ENCODE peak calls at places on chromosomes 13 and 19, in five cellular contexts. Q is A549; Z is lung microvascular endothelial cell; E is naive thymus-derived CD8-positive, alpha-beta T cell; C is posterior cingulate gyrus. W is an unnamed sample.

GRCh38 chr13:59409211-59409610 is 754.5 kb downstream of the DIAPH3 start:
- DNase-seq in Q (no peak), Z (peak; percentile 41), E (no peak), C (no peak), W (no peak)

GRCh38 chr13:112877496-112877895 is 91.5 kb upstream of the MCF2L start:
- DNase-seq in Q (no peak), Z (no peak), E (no peak), C (no peak), W (no peak)

GRCh38 chr19:18291019-18291524 is 9.7 kb upstream of the JUND start:
- DNase-seq in Q (no peak), Z (no peak), E (no peak), C (no peak), W (no peak)

GRCh38 chr19:4456566-4456842 is 1.1 kb downstream of the UBXN6 start:
- DNase-seq in Q (no peak), Z (peak; percentile 71), E (no peak), C (peak; percentile 57), W (peak; percentile 52)

GRCh38 chr13:28239374-28239773 is 101.0 kb downstream of the PAN3 start:
- DNase-seq in Q (no peak), Z (no peak), E (no peak), C (no peak), W (no peak)

GRCh38 chr19:46815833-46816627 is 27.6 kb upstream of the SLC1A5 start:
- DNase-seq in Q (no peak), Z (no peak), E (no peak), C (no peak), W (no peak)

GRCh38 chr13:20161275-20161950 is 561 bp upstream of the GJA3 start:
- DNase-seq in Q (no peak), Z (no peak), E (peak; percentile 74), C (no peak), W (no peak)

GRCh38 chr13:30022796-30023195 is 172.4 kb upstream of the UBL3 start:
- DNase-seq in Q (no peak), Z (no peak), E (no peak), C (no peak), W (no peak)

GRCh38 chr13:113023217-113023597 is 54.2 kb downstream of the MCF2L start:
- DNase-seq in Q (no peak), Z (peak; percentile 45), E (no peak), C (no peak), W (no peak)

GRCh38 chr19:30621326-30621920 is 249.2 kb downstream of the ZNF536 start:
- DNase-seq in Q (no peak), Z (no peak), E (no peak), C (no peak), W (no peak)

GRCh38 chr13:112105244-112105681 is 38.3 kb downstream of the SOX1 start:
- DNase-seq in Q (no peak), Z (no peak), E (no peak), C (no peak), W (no peak)

GRCh38 chr19:6458695-6459355 is 767 bp downstream of the SLC25A23 start:
- DNase-seq in Q (no peak), Z (no peak), E (no peak), C (no peak), W (peak; percentile 22)

GRCh38 chr19:41848666-41849065 is 3.8 kb downstream of the DMRTC2 start:
- DNase-seq in Q (no peak), Z (no peak), E (no peak), C (no peak), W (no peak)

GRCh38 chr13:34129422-34129821 is 311.5 kb downstream of the RFC3 start:
- DNase-seq in Q (no peak), Z (no peak), E (no peak), C (no peak), W (no peak)